ENCODE peak calls at places on chromosomes 11 and 22, in four cellular contexts. S, O, Q and W are unnamed samples.

GRCh38 chr22:44578516-44579230 is 80.6 kb upstream of the RTL6 start:
- DNase-seq in O (no peak), Q (no peak), S (no peak), W (no peak)

GRCh38 chr11:64358536-64358906 is 441 bp upstream of the RPS6KA4 start:
- DNase-seq in O (no peak), S (no peak), Q (no peak), W (no peak)

GRCh38 chr11:3824714-3825472 is 15.9 kb downstream of the RHOG start:
- DNase-seq in Q (peak), S (peak), O (peak), W (no peak)

GRCh38 chr11:45554230-45554967 is 111.0 kb downstream of the CHST1 start:
- DNase-seq in S (no peak), Q (no peak), O (no peak), W (no peak)

GRCh38 chr11:73143126-73143838 is 1.2 kb upstream of the FCHSD2 start:
- DNase-seq in O (no peak), Q (no peak), S (no peak), W (peak)

GRCh38 chr11:73386026-73386425 is 9.8 kb downstream of the RELT start:
- DNase-seq in Q (no peak), O (no peak), S (no peak), W (no peak)

GRCh38 chr11:61512435-61512834 is 3.9 kb downstream of the LRRC10B start:
- DNase-seq in S (no peak), O (no peak), Q (no peak), W (no peak)

GRCh38 chr11:44247508-44247907 is 62.4 kb downstream of the ALX4 start:
- DNase-seq in O (no peak), Q (no peak), S (no peak), W (no peak)

GRCh38 chr11:61297341-61297740 is 2.2 kb upstream of the VWCE start:
- DNase-seq in O (no peak), S (no peak), Q (no peak), W (no peak)

GRCh38 chr11:45444796-45445195 is 158.7 kb upstream of the SYT13 start:
- DNase-seq in O (no peak), Q (no peak), S (no peak), W (no peak)

GRCh38 chr11:41675205-41675604 is 215.8 kb upstream of the LRRC4C start:
- DNase-seq in S (no peak), Q (no peak), O (no peak), W (no peak)

GRCh38 chr11:117717485-117718314 is 79.3 kb downstream of the DSCAML1 start:
- DNase-seq in S (no peak), Q (no peak), O (peak), W (no peak)

GRCh38 chr11:47399860-47400812 is 8.3 kb upstream of the SLC39A13 start:
- DNase-seq in S (peak), Q (peak), O (no peak), W (no peak)

GRCh38 chr11:100329352-100329751 is 357.7 kb upstream of the ARHGAP42 start:
- DNase-seq in S (no peak), Q (no peak), O (no peak), W (no peak)

GRCh38 chr22:44913198-44913983 is 96.4 kb downstream of the PHF21B start:
- DNase-seq in S (no peak), Q (no peak), O (no peak), W (no peak)

GRCh38 chr22:24230911-24231656 is 13.8 kb downstream of the GGT5 start:
- DNase-seq in S (peak), O (no peak), Q (peak), W (no peak)

DNA sequence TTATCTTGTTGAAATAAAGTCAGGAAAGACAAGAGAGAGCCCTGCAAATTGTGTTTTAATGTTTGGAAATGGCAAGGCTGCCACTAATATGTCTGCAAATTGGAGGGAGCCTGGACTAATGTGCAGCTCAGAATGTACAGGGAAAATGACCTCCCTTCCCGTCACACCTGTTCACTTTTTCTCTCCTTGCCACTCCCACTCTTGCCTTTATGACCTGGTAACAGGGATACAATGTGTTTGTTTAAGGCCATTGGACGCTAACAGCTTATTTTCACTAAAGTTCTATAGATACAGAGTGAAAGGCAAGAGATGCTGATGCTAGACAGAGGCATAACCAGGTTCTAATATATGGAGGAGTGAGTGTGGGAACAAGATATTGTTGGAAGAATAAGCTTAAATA is 203.9 kb downstream of the RAB38 start:
- DNase-seq in Q (no peak), O (no peak), S (no peak), W (no peak)
- TF ChIP-seq CTCF in Q (no peak), O (no peak), S (no peak), W (no peak)

DNA sequence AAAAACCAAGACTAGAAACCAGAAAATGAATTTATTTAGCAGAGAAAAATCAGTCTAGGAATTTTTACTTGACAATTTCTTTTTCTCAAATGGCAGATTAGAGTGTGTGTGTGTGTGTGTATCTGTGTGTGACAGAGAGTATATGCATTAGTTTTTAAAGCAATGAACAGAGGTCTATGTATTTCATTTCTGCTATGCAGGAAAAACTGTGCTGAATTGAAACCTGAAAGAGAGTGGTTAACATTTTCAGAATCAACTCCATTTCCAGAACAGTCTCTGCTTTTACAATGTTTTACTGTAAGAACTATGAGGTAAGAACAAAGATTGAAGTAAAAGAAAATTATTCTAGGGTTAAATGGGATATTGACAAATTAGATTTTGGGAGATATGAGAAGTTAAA is 114.8 kb downstream of the GRM5 start:
- DNase-seq in O (no peak), S (no peak), Q (no peak), W (no peak)
- H3K27ac ChIP-seq in O (no peak), S (no peak), Q (no peak), W (no peak)

DNA sequence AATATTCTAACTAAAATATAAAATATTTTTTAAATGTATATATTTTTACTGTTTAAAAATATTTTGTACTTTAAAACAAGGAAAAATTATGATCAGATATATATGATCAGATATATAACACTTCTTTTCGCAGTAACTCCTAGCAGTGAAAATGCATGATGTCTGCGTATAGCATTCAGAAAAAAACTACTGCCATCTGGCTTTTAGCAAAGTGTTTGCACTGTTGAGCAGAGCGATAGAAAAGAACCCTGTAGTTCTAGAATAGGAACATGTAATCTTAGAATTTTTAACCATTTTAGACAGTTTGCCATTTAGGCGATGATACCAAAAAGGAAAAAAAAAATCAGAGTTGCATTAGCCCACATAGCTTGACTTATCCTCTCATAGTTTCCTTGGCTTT is 370.4 kb upstream of the ANO3 start:
- DNase-seq in S (no peak), Q (no peak), O (no peak), W (no peak)
- TF ChIP-seq CTCF in S (no peak), Q (no peak), O (peak), W (no peak)

GRCh38 chr22:29793396-29793795 is 26.2 kb downstream of the UQCR10 start:
- DNase-seq in Q (no peak), O (no peak), S (no peak), W (no peak)

GRCh38 chr22:29798801-29799200 is 31.6 kb downstream of the UQCR10 start:
- DNase-seq in S (no peak), Q (no peak), O (no peak), W (no peak)

GRCh38 chr22:29797351-29797750 is 30.2 kb downstream of the UQCR10 start:
- DNase-seq in Q (no peak), O (no peak), S (peak), W (no peak)

GRCh38 chr22:29798318-29798717 is 31.1 kb downstream of the UQCR10 start:
- DNase-seq in S (peak), O (no peak), Q (no peak), W (no peak)

DNA sequence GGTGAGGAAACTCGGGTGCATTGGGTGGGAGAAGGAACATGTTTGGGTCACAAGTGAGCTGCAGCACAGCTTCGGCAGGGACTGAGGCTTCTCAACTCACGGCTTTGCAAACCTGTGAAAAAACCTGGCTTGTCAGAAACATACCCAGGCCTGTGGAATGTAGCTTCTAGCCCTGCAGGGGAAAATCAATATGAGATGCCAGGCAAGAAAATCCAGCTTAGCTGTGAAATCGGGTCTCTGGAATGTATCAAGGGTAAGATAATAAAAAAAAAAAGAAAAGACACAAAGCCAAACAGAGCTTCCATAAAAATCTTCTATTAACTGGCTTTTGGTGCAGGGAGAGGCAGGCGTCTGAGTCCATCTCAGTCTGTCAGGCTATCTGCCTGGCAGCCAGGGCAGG is 28.5 kb downstream of the UQCR10 start:
- DNase-seq in Q (no peak), O (no peak), S (no peak), W (no peak)
- H3K27ac ChIP-seq in Q (no peak), O (no peak), S (no peak), W (peak)

GRCh38 chr22:19910180-19910744 is 31.3 kb upstream of the COMT start:
- DNase-seq in O (no peak), Q (no peak), S (no peak), W (no peak)
- TF ChIP-seq CTCF in O (no peak), Q (peak), S (no peak), W (no peak)

DNA sequence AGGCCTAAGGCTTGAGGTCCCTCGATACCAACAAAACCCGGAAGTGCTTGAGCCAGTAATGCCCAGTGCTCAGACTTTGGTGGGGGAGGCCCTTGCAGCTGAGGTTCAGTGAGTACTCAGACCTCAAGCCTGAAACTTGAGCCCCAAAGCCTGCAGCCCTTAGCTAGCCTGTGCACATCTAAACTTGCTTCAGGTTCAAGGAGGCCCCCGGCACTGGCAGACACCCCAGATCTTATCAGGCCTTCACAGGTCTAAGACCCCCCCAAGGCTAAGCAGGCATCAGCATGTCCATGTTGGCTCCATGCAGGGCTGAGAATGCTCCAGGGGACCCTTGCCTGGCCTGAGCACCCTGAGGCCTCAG is 993 bp upstream of the CASTOR1 start:
- DNase-seq in O (peak), S (no peak), Q (no peak), W (no peak)
- H3K27ac ChIP-seq in O (peak), S (peak), Q (peak), W (peak)

GRCh38 chr22:29031236-29031982 is 30.2 kb downstream of the C22orf31 start:
- DNase-seq in Q (no peak), S (no peak), O (peak), W (peak)
- TF ChIP-seq CTCF in Q (no peak), S (no peak), O (no peak), W (peak)

DNA sequence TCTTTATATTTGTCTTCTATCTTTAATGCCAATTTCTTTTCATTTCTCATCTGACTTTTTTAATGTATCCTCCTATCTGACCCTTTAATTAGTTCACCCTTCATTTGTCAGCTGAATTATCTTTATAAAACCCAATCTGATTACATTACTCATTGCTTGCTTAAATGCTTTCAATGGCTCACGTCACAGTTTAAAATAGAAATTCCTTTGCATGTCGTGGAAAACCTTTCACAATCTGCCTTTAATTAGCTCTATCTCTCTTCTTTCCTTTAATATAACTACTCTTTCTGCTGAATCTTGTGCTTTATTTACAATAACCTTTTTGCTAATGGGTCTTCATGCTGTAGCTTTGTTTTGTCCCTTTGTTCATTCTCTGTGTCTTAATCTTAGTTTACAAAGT is 125.7 kb downstream of the DYNC2H1 start:
- DNase-seq in O (no peak), Q (no peak), S (no peak), W (peak)
- H3K27ac ChIP-seq in O (no peak), Q (no peak), S (no peak), W (no peak)

GRCh38 chr11:112877561-112877960 is 83.7 kb upstream of the NCAM1 start:
- DNase-seq in S (no peak), Q (no peak), O (no peak), W (no peak)

GRCh38 chr11:112881461-112881860 is 79.8 kb upstream of the NCAM1 start:
- DNase-seq in S (no peak), O (peak), Q (no peak), W (no peak)

GRCh38 chr11:112874959-112875358 is 86.3 kb upstream of the NCAM1 start:
- DNase-seq in S (no peak), Q (no peak), O (no peak), W (no peak)

GRCh38 chr11:112880454-112880853 is 80.8 kb upstream of the NCAM1 start:
- DNase-seq in S (peak), Q (no peak), O (no peak), W (no peak)

GRCh38 chr11:112878228-112878627 is 83.0 kb upstream of the NCAM1 start:
- DNase-seq in Q (no peak), O (no peak), S (no peak), W (no peak)
- TF ChIP-seq CTCF in Q (no peak), O (no peak), S (no peak), W (no peak)